ENCODE peak calls at places on chromosomes 13 and 19, in four cellular contexts. D is vagina, S is heart left ventricle, A is breast epithelium. O is an unnamed sample.

GRCh38 chr13:44715287-44716224 is 139.4 kb upstream of the TSC22D1 start:
- DNase-seq in A (peak; percentile 64), S (no peak), D (no peak), O (peak; percentile 30)

GRCh38 chr13:30165791-30166190 is 141.6 kb downstream of the KATNAL1 start:
- DNase-seq in D (no peak), A (no peak), S (no peak), O (peak; percentile 35)

GRCh38 chr13:112120031-112120373 is 53.1 kb downstream of the SOX1 start:
- DNase-seq in D (no peak), S (no peak), A (no peak), O (no peak)

GRCh38 chr19:48333467-48334384 is 8.4 kb downstream of the EMP3 start:
- DNase-seq in S (peak; percentile 90), A (peak; percentile 86), D (no peak), O (peak; percentile 82)

GRCh38 chr13:75946746-75947397 is 310.7 kb downstream of the LMO7 start:
- DNase-seq in A (no peak), D (no peak), S (no peak), O (no peak)

GRCh38 chr19:485583-486236 is 10.6 kb upstream of the MADCAM1 start:
- DNase-seq in S (no peak), A (peak; percentile 75), D (no peak), O (peak; percentile 53)

GRCh38 chr13:98721825-98722510 is 30.5 kb downstream of the SLC15A1 start:
- DNase-seq in D (no peak), A (no peak), S (no peak), O (no peak)

GRCh38 chr19:43534811-43535761 is 2.1 kb downstream of the ZNF575 start:
- DNase-seq in A (peak; percentile 60), D (no peak), S (peak; percentile 58), O (peak; percentile 36)

GRCh38 chr13:107743983-107744382 is 471.4 kb downstream of the LIG4 start:
- DNase-seq in S (no peak), A (no peak), D (no peak), O (no peak)

GRCh38 chr19:35349614-35350521 is 2.2 kb downstream of the FFAR1 start:
- DNase-seq in D (peak; percentile 40), S (no peak), A (no peak), O (no peak)

GRCh38 chr19:41901707-41902360 is 18.9 kb downstream of the ARHGEF1 start:
- DNase-seq in D (no peak), S (no peak), A (no peak), O (no peak)

GRCh38 chr13:77213644-77214043 is 113.2 kb downstream of the MYCBP2 start:
- DNase-seq in D (no peak), S (no peak), A (no peak), O (no peak)

GRCh38 chr13:80251403-80251802 is 89.5 kb downstream of the SPRY2 start:
- DNase-seq in A (no peak), D (no peak), S (no peak), O (peak; percentile 16)

GRCh38 chr13:98214707-98215106 is 37.6 kb upstream of the RNF113B start:
- DNase-seq in S (no peak), D (no peak), A (peak; percentile 41), O (no peak)

GRCh38 chr19:47049307-47049700 is 880 bp upstream of the TMEM160 start:
- DNase-seq in D (no peak), S (no peak), A (no peak), O (no peak)

GRCh38 chr19:16441661-16442071 is 30.1 kb downstream of the EPS15L1 start:
- DNase-seq in A (no peak), S (no peak), D (no peak), O (no peak)

GRCh38 chr19:10797541-10798256 is 38.3 kb downstream of the TMED1 start:
- DNase-seq in A (no peak), D (no peak), S (no peak), O (no peak)

GRCh38 chr19:53195265-53195879 is 2.2 kb upstream of the ZNF665 start:
- DNase-seq in S (peak; percentile 75), A (peak; percentile 84), D (no peak), O (peak; percentile 95)

GRCh38 chr19:11113140-11113708 is 24.0 kb downstream of the LDLR start:
- DNase-seq in D (no peak), A (no peak), S (no peak), O (no peak)

GRCh38 chr19:31377736-31378135 is 28.5 kb upstream of the TSHZ3 start:
- DNase-seq in S (no peak), A (no peak), D (no peak), O (no peak)

GRCh38 chr19:8663920-8664670 is 33.7 kb downstream of the NFILZ start:
- DNase-seq in S (no peak), D (no peak), A (no peak), O (no peak)

GRCh38 chr19:3178377-3178972 is at the start of gene S1PR4:
- DNase-seq in S (no peak), D (no peak), A (no peak), O (no peak)

GRCh38 chr13:47835470-47836228 is 165.4 kb downstream of the SUCLA2 start:
- DNase-seq in S (no peak), A (no peak), D (no peak), O (no peak)

GRCh38 chr13:29969286-29969685 is 118.9 kb upstream of the UBL3 start:
- DNase-seq in S (no peak), A (no peak), D (no peak), O (no peak)

GRCh38 chr13:106987435-106987800 is 419.5 kb upstream of the ARGLU1 start:
- DNase-seq in S (no peak), A (no peak), D (no peak), O (no peak)

GRCh38 chr13:47518530-47518929 is 482.5 kb downstream of the SUCLA2 start:
- DNase-seq in S (no peak), D (no peak), A (no peak), O (no peak)

GRCh38 chr13:19601749-19602725 is 31.4 kb upstream of the MPHOSPH8 start:
- DNase-seq in D (no peak), A (no peak), S (peak; percentile 36), O (no peak)

GRCh38 chr19:48513289-48514122 is 1.9 kb upstream of the LMTK3 start:
- DNase-seq in D (no peak), S (peak; percentile 69), A (no peak), O (no peak)

DNA sequence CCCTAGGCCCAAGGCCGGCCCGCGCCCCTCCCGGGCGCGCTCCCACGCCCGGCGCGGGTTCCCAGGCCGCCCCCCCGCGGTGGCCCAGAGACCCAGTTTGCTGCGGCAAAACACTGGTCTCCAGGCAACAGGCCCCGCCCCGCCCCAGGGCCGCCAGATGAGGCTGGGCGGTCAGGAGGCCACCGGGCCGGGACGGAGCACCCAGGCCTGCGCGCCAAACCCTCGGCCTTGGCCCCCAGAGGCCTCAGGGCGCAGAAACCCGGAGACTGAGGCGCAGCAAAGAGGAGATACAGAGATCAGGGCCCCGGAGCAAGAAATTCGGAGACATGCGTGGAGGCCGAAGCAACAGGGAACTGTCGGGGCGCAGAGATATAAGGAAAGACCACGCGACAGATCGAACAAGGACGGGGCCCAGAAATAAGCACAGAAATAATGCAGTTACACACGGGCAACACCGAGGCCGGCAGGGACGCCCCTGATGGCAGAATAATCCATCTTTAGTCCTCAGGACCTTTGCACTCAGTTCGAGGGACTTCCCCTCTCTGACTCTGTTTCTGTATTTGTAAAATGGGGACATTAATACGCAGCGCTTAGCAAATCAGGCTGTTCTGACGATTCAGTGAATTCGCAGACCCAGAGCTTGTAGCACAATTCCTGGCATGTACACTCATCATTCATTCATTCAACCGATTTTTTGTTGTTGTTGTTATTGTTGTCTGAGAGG is 20.8 kb upstream of the ERCC1 start:
- DNase-seq in A (peak; percentile 94), D (no peak), S (peak; percentile 98), O (peak; percentile 92)
- TF ChIP-seq POLR2A in A (peak; percentile 68), D (no peak), S (no peak), O (peak; percentile 56)

GRCh38 chr13:27211271-27211670 is 39.7 kb upstream of the USP12 start:
- DNase-seq in D (no peak), A (no peak), S (no peak), O (no peak)
- H3K36me3 ChIP-seq in D (no peaks in the 10 kb centered on the region), A (no peaks in the 10 kb centered on the region), S (no peaks in the 10 kb centered on the region), O (no peaks in the 10 kb centered on the region)

GRCh38 chr13:33284916-33285315 is 639 bp downstream of the STARD13 start:
- DNase-seq in D (no peak), A (no peak), S (no peak), O (no peak)
- TF ChIP-seq POLR2A in D (no peak), A (no peak), S (no peak), O (no peak)

GRCh38 chr19:55670280-55671053 is 4.6 kb upstream of the EPN1 start:
- DNase-seq in S (peak; percentile 61), D (peak; percentile 95), A (no peak), O (no peak)
- H3K36me3 ChIP-seq in S (peaks cover 78% of the 10 kb centered on the region), D (peaks cover 68% of the 10 kb centered on the region), A (peaks cover 25% of the 10 kb centered on the region), O (peaks cover 76% of the 10 kb centered on the region)

DNA sequence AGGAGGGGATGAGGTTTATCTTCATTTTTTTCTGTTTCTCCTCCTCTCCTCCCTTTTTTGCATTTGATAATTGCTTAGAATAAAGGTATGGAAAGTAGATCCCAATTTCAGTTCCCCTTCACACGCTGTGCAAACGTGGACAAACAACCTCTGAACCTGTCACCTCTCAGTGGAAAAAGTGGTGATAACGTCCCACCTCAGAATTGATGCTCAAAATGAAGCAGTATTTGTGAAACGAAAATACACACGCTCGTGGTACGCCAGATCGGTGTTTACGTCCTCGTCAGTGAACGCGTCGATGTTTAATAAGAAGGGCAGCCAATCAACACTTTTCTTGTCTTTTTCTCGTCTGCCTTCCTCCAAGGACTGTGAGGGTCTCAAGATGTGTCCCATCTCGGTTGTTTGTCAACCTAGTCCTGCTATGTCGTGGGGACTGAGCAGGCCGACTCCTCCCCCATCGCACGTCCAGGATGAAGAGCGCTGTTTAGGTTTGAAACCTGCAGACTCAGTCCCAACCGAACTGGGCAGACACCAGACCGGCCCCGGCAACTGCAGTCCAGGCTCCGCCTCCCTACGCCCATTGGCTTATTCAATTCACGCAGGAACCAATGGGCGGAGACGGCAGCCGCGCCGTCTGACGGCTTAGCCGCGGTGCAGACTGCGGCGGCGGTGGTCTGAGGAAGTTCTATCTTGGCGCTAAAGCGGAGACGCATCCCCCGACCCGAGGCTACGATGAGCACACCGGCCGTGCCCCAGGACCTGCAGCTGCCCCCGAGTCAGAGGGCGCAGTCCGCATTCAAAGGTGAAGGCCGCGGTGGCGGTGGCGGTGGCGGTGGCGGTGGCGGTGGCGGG is at the start of gene CKAP2:
- DNase-seq in A (peak; percentile 92), S (peak; percentile 92), D (peak; percentile 96), O (peak; percentile 89)
- TF ChIP-seq POLR2A in A (peak; percentile 57), S (no peak), D (peak; percentile 65), O (peak; percentile 38)

GRCh38 chr19:13057147-13057572 is 45.5 kb downstream of the LYL1 start:
- DNase-seq in D (no peak), A (no peak), S (no peak), O (no peak)
- H3K36me3 ChIP-seq in D (no peaks in the 10 kb centered on the region), A (no peaks in the 10 kb centered on the region), S (no peaks in the 10 kb centered on the region), O (no peaks in the 10 kb centered on the region)